ENCODE peak calls at places on chromosomes 1 and 21, in eight cellular contexts. I is activated CD8-positive, alpha-beta memory T cell treated with anti-CD3 and anti-CD28 coated beads, Interleukin-2, amount 50 U/mL, for 48 hours; C is activated T-helper 1 cell treated with Interleukin-2 at 50 U/mL for 16 hours; K is CD8-positive, alpha-beta T cell; U is brain microvascular endothelial cell; Q is OCI-M1; X is foreskin fibroblast; Y is GM23338. W is an unnamed sample.

GRCh38 chr1:180973360-180973759 is 49.3 kb downstream of the STX6 start:
- DNase-seq in Q (no peak), Y (no peak), K (no peak), X (no peak), C (no peak), I (no peak), U (no peak), W (no peak)

GRCh38 chr21:46160563-46161179 is 5.3 kb upstream of the FTCD start:
- DNase-seq in I (peak), C (no peak), X (no peak), U (no peak), Y (no peak), Q (no peak), K (no peak), W (no peak)

GRCh38 chr1:156870734-156871133 is 10.1 kb downstream of the NTRK1 start:
- DNase-seq in Q (no peak), U (peak), K (no peak), Y (no peak), I (no peak), X (peak), C (no peak), W (no peak)

GRCh38 chr21:26948194-26948593 is 18.7 kb downstream of the ADAMTS5 start:
- DNase-seq in U (no peak), I (no peak), C (no peak), Y (no peak), X (peak), Q (no peak), K (no peak), W (no peak)

GRCh38 chr1:58487002-58487401 is 59.5 kb downstream of the OMA1 start:
- DNase-seq in Q (no peak), K (no peak), U (no peak), I (no peak), X (no peak), Y (no peak), C (no peak), W (no peak)

GRCh38 chr1:232837085-232837484 is 31.9 kb downstream of the MAP10 start:
- DNase-seq in C (no peak), Y (no peak), X (no peak), I (no peak), K (no peak), U (no peak), Q (no peak), W (no peak)

GRCh38 chr21:41880153-41880552 is 1.0 kb upstream of the PRDM15 start:
- DNase-seq in K (no peak), C (no peak), I (no peak), Y (no peak), U (no peak), Q (no peak), X (no peak), W (no peak)

GRCh38 chr1:167060141-167061072 is 29.8 kb downstream of the GPA33 start:
- DNase-seq in X (no peak), I (no peak), C (no peak), K (no peak), U (no peak), Y (peak), Q (peak), W (no peak)

GRCh38 chr1:145871994-145872411 is 13.1 kb upstream of the PIAS3 start:
- DNase-seq in Q (no peak), Y (peak), C (peak), X (peak), U (no peak), K (peak), I (peak), W (no peak)

GRCh38 chr1:228216371-228217320 is 8.8 kb downstream of the OBSCN start:
- DNase-seq in X (no peak), Y (no peak), C (no peak), Q (no peak), I (no peak), U (no peak), K (no peak), W (no peak)

GRCh38 chr1:93846151-93846928 is 32.7 kb downstream of the DNTTIP2 start:
- DNase-seq in I (peak), X (peak), Q (peak), Y (peak), K (peak), U (peak), C (peak), W (peak)

GRCh38 chr1:19336543-19336942 is 24.4 kb downstream of the SLC66A1 start:
- DNase-seq in K (no peak), C (no peak), I (peak), Q (no peak), X (no peak), Y (no peak), U (no peak), W (no peak)

GRCh38 chr1:224378855-224379631 is 22.4 kb downstream of the CNIH4 start:
- DNase-seq in K (no peak), Q (peak), U (no peak), C (no peak), I (no peak), Y (no peak), X (no peak), W (no peak)

GRCh38 chr1:21655748-21656147 is 13.4 kb downstream of the RAP1GAP start:
- DNase-seq in Q (peak), X (no peak), U (no peak), Y (peak), C (no peak), I (no peak), K (no peak), W (no peak)

GRCh38 chr1:52477876-52478275 is 73.5 kb downstream of the PRPF38A start:
- DNase-seq in Q (no peak), X (no peak), Y (no peak), C (no peak), I (no peak), U (no peak), K (no peak), W (no peak)

W was measured in GM12864.